ENCODE peak calls at places on chromosomes 13 and 19, in ten cellular contexts. R, Z, T, V, Y, O, C, J, N and Q are unnamed samples.

GRCh38 chr19:6970021-6970420 is 51.2 kb downstream of the MBD3L2B start:
- DNase-seq in V (no peak), J (no peak), T (no peak), N (no peak), R (no peak), O (no peak), Z (no peak), C (no peak), Y (no peak), Q (no peak)

GRCh38 chr19:10009269-10009665 is 1.0 kb downstream of the COL5A3 start:
- DNase-seq in T (peak), V (no peak), Z (peak), N (peak), R (peak), C (no peak), J (peak), Y (peak), O (peak), Q (peak)

GRCh38 chr19:33302974-33303790 is 848 bp upstream of the CEBPA start:
- DNase-seq in C (no peak), O (peak), R (peak), T (peak), V (peak), J (peak), Z (peak), Y (peak), N (peak), Q (peak)

GRCh38 chr13:52788011-52788410 is 48.4 kb upstream of the CNMD start:
- DNase-seq in Y (no peak), R (no peak), N (no peak), O (no peak), T (no peak), C (no peak), J (no peak), V (no peak), Z (no peak), Q (no peak)

GRCh38 chr19:43847246-43847645 is 20.1 kb downstream of the ZNF283 start:
- DNase-seq in J (no peak), Y (no peak), Z (no peak), O (no peak), C (peak), V (no peak), T (no peak), N (no peak), R (no peak), Q (peak)

GRCh38 chr13:71240906-71241305 is 626.1 kb downstream of the DACH1 start:
- DNase-seq in C (peak), Z (no peak), Y (peak), N (peak), R (no peak), J (no peak), V (no peak), O (peak), T (no peak), Q (peak)

GRCh38 chr19:2455481-2456300 is 1.1 kb downstream of the LMNB2 start:
- DNase-seq in Z (no peak), C (no peak), R (no peak), Y (peak), O (no peak), N (peak), V (peak), T (peak), J (peak), Q (no peak)

GRCh38 chr19:35136977-35137702 is 1.5 kb upstream of the FXYD1 start:
- DNase-seq in J (no peak), Z (no peak), O (no peak), T (no peak), Y (no peak), V (peak), C (no peak), N (no peak), R (no peak), Q (no peak)

GRCh38 chr19:13070425-13071140 is 32.1 kb downstream of the LYL1 start:
- DNase-seq in C (no peak), Z (no peak), R (no peak), T (peak), V (no peak), O (no peak), J (no peak), N (no peak), Y (no peak), Q (no peak)

GRCh38 chr19:27745978-27746542 is 1466.9 kb downstream of the UQCRFS1 start:
- DNase-seq in V (no peak), C (no peak), Y (no peak), R (no peak), J (no peak), N (peak), O (no peak), T (no peak), Z (no peak), Q (no peak)

GRCh38 chr13:108036411-108036810 is 178.9 kb downstream of the LIG4 start:
- DNase-seq in Z (no peak), J (no peak), C (no peak), O (no peak), N (no peak), T (no peak), Y (no peak), V (no peak), R (no peak), Q (no peak)

GRCh38 chr13:106533101-106533939 is 2.1 kb downstream of the EFNB2 start:
- DNase-seq in T (peak), Y (peak), R (peak), O (peak), N (peak), V (peak), Z (peak), C (peak), J (peak), Q (peak)
- H3K4me3 ChIP-seq in T (peak), Y (peak), R (peak), O (peak), N (peak), V (peak), Z (peak), C (peak), J (peak), Q (peak)

DNA sequence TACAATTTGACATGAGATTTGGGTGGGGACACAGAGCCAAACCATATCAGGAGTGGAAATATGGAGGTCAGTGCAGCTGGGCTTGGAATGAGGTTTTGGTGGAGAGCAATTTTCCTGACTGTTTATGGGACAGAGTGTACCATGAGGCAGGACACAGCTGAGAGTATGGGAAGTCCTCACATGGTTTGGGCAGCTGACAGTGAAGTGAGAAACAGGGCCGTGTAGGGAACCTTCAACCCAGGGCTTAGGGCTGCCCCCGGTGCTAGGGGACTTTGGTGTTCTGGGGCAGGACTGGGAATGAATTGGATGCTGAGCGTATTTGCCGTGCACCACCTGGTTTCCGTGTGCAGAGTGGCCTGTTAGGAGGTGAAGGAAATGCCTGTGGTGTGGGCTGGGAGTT is 6.1 kb downstream of the ZNF548 start:
- DNase-seq in N (no peak), C (no peak), O (no peak), T (no peak), R (no peak), V (no peak), J (no peak), Z (no peak), Y (no peak), Q (no peak)
- H3K4me3 ChIP-seq in N (no peak), C (no peak), O (no peak), T (no peak), R (no peak), V (no peak), J (no peak), Z (no peak), Y (no peak), Q (no peak)

DNA sequence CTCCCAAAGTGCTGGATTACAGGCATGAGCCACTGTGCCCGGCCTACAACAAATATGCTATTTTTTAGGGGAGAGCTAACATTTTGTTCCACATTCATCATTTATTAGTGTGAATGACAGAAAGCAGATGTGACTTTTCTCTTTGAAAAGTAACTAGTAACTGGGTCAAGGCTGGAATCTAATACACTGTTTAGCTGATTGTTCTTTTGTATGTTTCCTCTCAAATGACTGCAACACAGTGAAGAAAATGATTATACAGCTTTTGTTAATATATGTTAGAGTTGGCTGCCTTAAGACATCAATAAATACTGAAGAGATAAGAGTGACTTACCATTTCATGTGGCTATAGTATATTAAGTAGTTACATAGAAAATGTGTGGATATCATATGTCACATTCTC is 27.0 kb downstream of the MTRF1 start:
- DNase-seq in J (no peak), C (no peak), T (no peak), N (no peak), O (no peak), R (no peak), Z (no peak), V (no peak), Y (no peak), Q (no peak)
- H3K4me3 ChIP-seq in J (no peak), C (no peak), T (no peak), N (no peak), O (no peak), R (no peak), Z (no peak), V (no peak), Y (no peak), Q (no peak)

GRCh38 chr13:106535552-106536243 is at the start of gene EFNB2:
- DNase-seq in N (peak), C (peak), T (peak), Z (peak), O (peak), V (peak), R (peak), Y (peak), J (peak), Q (peak)

GRCh38 chr13:106534844-106535551 is 464 bp downstream of the EFNB2 start:
- DNase-seq in N (peak), J (peak), R (peak), C (no peak), Z (peak), V (no peak), T (peak), O (peak), Y (peak), Q (peak)

GRCh38 chr13:106532111-106532929 is 3.1 kb downstream of the EFNB2 start:
- DNase-seq in Z (no peak), T (no peak), O (peak), C (peak), N (peak), Y (peak), J (peak), V (no peak), R (peak), Q (peak)

GRCh38 chr13:106536244-106537034 is 977 bp upstream of the EFNB2 start:
- DNase-seq in J (peak), C (peak), N (peak), Z (peak), O (peak), T (peak), Y (peak), R (peak), V (peak), Q (peak)

GRCh38 chr13:106533940-106534843 is 1.3 kb downstream of the EFNB2 start:
- DNase-seq in O (peak), V (peak), Z (peak), C (peak), J (peak), Y (peak), N (peak), T (peak), R (peak), Q (peak)
- H3K4me3 ChIP-seq in O (peak), V (peak), Z (peak), C (peak), J (peak), Y (peak), N (peak), T (peak), R (peak), Q (peak)

DNA sequence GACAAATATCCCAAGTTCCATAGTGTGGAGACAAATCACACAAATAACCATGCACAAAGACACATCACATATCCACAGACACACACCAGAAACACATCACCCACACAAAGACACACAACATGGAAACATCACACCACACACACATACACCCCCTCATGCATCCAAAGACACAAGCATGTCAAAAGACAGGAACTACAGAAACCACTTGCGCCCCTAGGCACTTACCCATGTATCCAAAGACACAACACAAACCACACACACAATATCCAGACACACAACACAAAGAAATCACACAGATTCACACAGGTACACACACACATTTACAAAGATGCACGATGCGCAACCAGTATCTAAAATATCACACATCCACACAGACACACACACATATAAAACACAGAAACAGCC is 901 bp downstream of the DPF1 start:
- DNase-seq in R (no peak), J (no peak), C (no peak), T (no peak), O (no peak), N (no peak), Y (no peak), Z (no peak), V (no peak), Q (no peak)
- H3K4me3 ChIP-seq in R (peak), J (no peak), C (no peak), T (no peak), O (no peak), N (peak), Y (no peak), Z (no peak), V (no peak), Q (no peak)